ENCODE peak calls at places on chromosomes 12 and 14, in nine cellular contexts. T is glutamatergic neuron, E is mucosa of descending colon, Y is cardiac fibroblast, N is choroid plexus epithelial cell, H is breast epithelium, Q is WERI-Rb-1, S is mesothelial cell of epicardium, W is heart left ventricle. V is an unnamed sample.

GRCh38 chr12:128621304-128621703 is 202.5 kb downstream of the SLC15A4 start:
- DNase-seq in W (no peak), T (no peak), Y (no peak), S (no peak), H (no peak), Q (no peak), E (no peak), N (no peak), V (no peak)

GRCh38 chr12:125573293-125573692 is 508.1 kb downstream of the AACS start:
- DNase-seq in Q (no peak), T (no peak), S (no peak), N (no peak), W (no peak), Y (no peak), E (no peak), H (no peak), V (no peak)

GRCh38 chr12:56086096-56086495 is 6.1 kb downstream of the ERBB3 start:
- DNase-seq in S (no peak), T (no peak), N (no peak), H (peak), Y (no peak), Q (peak), W (no peak), E (no peak), V (no peak)

GRCh38 chr12:122423258-122424165 is 1.0 kb upstream of the CLIP1 start:
- DNase-seq in Q (peak), W (no peak), E (peak), T (peak), N (peak), Y (peak), H (no peak), S (no peak), V (peak)

GRCh38 chr14:68627050-68627867 is 165.6 kb downstream of the ZFP36L1 start:
- DNase-seq in T (no peak), N (no peak), Y (peak), Q (no peak), H (no peak), W (peak), S (no peak), E (no peak), V (no peak)

GRCh38 chr14:101113835-101114725 is 210.6 kb upstream of the RTL1 start:
- DNase-seq in Q (no peak), N (no peak), S (no peak), W (no peak), H (no peak), Y (no peak), T (no peak), E (no peak), V (no peak)

GRCh38 chr12:107377596-107378385 is 284.4 kb upstream of the CRY1 start:
- DNase-seq in T (no peak), H (no peak), Y (no peak), Q (no peak), E (no peak), W (no peak), N (no peak), S (no peak), V (no peak)

GRCh38 chr12:121536058-121536928 is 44.5 kb downstream of the KDM2B start:
- DNase-seq in W (peak), N (peak), T (peak), S (peak), H (no peak), Y (peak), E (peak), Q (peak), V (peak)

GRCh38 chr12:43836455-43836989 is 641 bp downstream of the TMEM117 start:
- DNase-seq in T (no peak), Y (peak), E (no peak), S (no peak), N (peak), H (no peak), Q (no peak), W (no peak), V (no peak)

GRCh38 chr12:16531623-16532022 is 74.3 kb downstream of the LMO3 start:
- DNase-seq in S (no peak), Y (no peak), Q (no peak), N (no peak), T (no peak), W (no peak), H (peak), E (no peak), V (no peak)

GRCh38 chr12:131281016-131281415 is 327.3 kb downstream of the ADGRD1 start:
- DNase-seq in E (peak), H (no peak), T (no peak), Q (no peak), S (no peak), Y (no peak), N (no peak), W (no peak), V (no peak)

GRCh38 chr14:100019156-100019882 is 45.9 kb upstream of the EVL start:
- DNase-seq in Y (peak), W (no peak), S (no peak), T (peak), N (peak), E (no peak), H (no peak), Q (peak), V (peak)

GRCh38 chr12:55930771-55931316 is at the start of gene DGKA:
- DNase-seq in E (peak), N (peak), S (no peak), W (no peak), T (no peak), Y (peak), H (no peak), Q (peak), V (peak)

GRCh38 chr14:81396108-81396507 is 4.0 kb downstream of the STON2 start:
- DNase-seq in Q (no peak), N (no peak), Y (peak), H (no peak), T (no peak), W (no peak), E (no peak), S (no peak), V (no peak)

GRCh38 chr14:27386391-27386790 is 788.6 kb upstream of the NOVA1 start:
- DNase-seq in N (no peak), H (no peak), Q (no peak), T (no peak), Y (no peak), S (no peak), E (no peak), W (no peak), V (no peak)

GRCh38 chr12:50764116-50764860 is 387 bp downstream of the ATF1 start:
- DNase-seq in W (peak), Q (peak), H (no peak), T (peak), N (peak), S (peak), E (peak), Y (peak), V (peak)

GRCh38 chr12:132576701-132577100 is 33.7 kb downstream of the LRCOL1 start:
- DNase-seq in S (no peak), Y (no peak), H (no peak), Q (no peak), T (no peak), N (no peak), W (no peak), E (no peak), V (no peak)

GRCh38 chr12:116141110-116141832 is 136.2 kb downstream of the MED13L start:
- DNase-seq in N (peak), E (no peak), Q (no peak), T (no peak), W (no peak), S (no peak), Y (no peak), H (no peak), V (no peak)
- TF ChIP-seq CTCF in N (peak), E (no peak), Q (no peak), T (no peak), W (peak), S (no peak), Y (no peak), H (no peak), V (no peak)

DNA sequence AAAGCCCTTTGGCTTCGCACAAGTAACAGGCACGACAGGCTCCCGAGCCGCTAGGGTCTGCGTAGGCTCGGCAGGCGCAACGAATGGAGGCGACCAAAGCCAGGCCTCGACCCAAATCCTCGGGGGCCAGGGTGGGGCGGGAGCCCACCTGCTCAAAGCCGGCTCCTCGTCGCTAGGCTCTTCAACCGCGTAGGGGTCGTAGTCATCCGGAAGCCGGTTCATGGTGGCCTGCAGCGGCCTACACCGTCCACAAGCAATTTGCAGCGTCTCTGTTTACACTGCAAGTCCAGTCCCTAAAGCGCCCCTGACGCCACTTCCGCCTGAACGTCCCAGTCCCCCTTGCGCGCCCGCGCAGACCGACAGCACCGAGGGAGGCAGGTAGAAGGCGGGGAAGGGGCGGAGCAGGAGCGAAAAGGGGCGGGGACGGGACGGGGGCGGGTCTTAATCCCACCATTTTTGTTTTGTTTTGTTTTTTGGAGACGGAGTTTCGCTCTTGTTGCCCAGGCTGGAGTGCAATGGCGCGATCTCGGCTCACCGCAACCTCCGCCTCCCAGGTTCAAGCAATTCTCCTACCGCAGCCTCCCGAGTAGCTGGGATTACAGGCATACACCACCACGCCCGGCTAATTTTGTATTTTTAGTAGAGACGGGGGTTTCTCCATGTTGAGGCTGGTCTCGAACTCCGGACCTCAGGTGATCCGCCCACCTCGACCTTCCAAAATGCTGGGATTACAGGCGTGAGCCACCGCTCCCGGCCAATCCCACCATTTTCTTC is at the start of gene EAPP:
- DNase-seq in Y (peak), S (peak), H (peak), Q (peak), N (peak), E (peak), T (peak), W (peak), V (peak)
- TF ChIP-seq CTCF in Y (no peak), S (no peak), H (no peak), Q (no peak), N (no peak), E (no peak), T (no peak), W (peak), V (no peak)

DNA sequence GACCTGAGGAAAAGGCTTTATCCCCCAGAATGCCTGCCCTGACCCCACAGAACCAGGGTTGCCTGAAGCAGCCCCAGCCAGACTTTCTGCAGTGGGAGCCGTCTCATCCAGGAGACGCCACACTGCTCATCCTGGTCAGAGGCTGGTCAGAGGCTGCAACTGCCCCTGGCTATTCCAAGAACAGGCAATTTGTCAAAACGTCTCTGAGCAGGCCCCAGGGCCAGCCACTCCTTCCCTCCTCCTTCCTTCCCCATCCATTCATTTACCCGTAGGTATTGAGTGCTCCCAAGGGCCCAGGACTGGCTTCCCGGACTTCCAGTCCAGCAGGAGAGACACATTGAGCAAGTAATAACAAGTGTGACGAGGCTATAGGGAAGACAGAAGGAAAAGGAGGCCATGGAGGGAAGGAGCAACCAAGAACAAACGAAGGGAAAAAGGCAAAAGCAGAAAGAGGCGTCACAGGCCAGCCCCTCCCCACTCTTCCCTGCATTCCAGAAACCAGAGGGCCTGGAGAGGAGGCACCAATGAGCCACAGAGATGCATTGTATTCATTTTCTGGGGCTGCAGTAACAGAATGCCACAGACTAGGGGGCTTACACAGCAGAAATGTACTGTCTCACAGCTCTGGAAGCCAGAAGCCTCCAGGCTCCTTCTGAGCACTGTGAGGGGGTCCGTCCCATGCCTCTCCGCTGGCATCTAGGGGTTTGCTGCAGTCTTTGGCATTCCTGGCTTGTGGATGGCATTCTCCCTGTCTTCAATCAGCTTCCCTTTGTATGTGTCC is 21.0 kb upstream of the CD9 start:
- DNase-seq in Y (peak), T (no peak), H (no peak), S (no peak), N (peak), W (no peak), E (no peak), Q (no peak), V (peak)
- TF ChIP-seq CTCF in Y (peak), T (no peak), H (no peak), S (no peak), N (peak), W (no peak), E (no peak), Q (no peak), V (peak)

DNA sequence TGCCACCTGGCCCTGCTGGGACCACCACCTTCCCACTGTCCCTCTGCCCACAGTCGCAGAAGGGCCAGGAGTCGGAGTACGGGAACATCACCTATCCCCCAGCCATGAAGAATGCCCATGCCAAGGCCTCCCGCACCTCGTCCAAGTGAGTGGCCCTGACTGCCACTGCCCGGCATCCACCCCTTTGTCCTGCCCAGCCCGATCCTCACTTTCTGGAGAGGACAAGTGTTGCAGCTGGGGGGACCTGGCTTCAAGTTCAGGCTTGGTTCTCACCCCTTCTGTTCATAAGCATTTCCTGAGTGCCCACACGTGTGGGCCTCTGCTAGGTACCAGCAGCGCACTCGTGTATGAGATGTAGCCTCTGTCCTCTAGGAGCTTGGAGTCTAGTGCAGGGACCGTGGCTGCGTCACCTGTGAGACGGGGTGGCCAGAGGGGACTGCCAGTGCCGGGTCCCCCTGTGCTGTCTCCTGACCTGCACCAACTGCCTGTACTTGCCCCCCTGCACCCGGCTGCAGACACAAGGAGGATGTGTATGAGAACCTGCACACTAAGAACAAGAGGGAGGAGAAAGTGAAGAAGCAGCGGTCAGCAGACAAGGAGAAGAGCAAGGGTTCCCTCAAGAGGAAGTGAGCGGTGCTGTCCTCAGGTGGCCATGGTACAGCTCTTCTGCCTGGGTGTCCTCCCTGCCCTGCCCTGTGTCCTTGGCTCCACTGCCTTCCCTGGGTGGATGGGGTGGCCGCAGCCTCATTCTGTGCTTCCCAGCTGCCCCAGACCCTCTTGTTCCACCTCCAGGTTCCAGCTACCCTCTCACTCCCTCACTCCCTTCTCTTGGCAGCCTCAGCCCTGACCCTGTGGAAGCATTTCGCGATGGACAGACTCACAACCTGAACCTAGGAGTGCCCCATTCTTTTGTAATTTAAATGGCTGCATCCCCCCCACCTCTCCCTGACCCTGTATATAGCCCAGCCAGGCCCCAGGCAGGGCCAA is 9.4 kb downstream of the PTPN6 start:
- DNase-seq in E (peak), Q (no peak), W (no peak), T (no peak), Y (peak), H (no peak), S (no peak), N (peak), V (no peak)
- TF ChIP-seq CTCF in E (no peak), Q (peak), W (no peak), T (no peak), Y (no peak), H (no peak), S (no peak), N (peak), V (no peak)

DNA sequence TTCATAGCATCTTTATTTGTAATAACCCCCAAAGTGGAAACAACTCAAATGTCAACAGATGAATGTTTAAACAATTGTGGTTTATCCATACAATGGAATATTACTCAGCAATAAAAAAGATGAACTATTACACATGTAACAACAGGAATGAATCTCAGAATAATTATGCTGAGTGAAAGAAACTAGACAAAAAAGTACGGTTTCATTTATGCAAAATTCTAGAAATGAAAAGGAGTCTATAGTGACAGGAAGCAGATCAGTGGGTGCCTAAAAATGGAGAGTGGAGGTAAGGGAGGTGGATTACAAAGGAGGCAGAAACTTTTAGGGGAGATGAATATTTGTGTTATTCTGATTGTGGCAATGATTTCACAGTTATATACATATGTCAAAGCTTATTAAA is 4.8 kb downstream of the PRKCH start:
- DNase-seq in S (no peak), H (no peak), W (no peak), E (no peak), N (no peak), Q (no peak), T (no peak), Y (no peak), V (no peak)
- TF ChIP-seq CTCF in S (no peak), H (no peak), W (no peak), E (no peak), N (no peak), Q (no peak), T (no peak), Y (no peak), V (no peak)

DNA sequence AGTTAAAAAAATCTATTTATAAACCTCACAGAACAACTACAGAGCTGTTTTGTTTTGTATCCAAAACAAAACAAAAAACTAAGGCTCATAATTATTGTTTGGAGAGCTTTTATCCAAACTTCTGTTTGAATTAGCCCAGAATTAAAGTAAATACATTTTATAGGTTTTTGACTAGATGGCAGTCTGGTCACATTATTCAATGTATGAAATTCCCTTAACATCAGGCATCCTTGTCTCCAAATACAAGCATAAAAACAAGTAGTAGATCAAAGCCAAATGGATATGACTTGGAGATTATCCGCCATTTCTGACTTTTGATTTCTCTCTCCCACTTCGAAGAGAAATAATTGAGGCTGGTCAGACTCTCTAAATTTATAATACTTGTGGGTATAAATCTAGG is 63.5 kb downstream of the SLC38A1 start:
- DNase-seq in Q (no peak), H (no peak), W (no peak), E (no peak), S (no peak), T (no peak), N (peak), Y (peak), V (no peak)
- TF ChIP-seq CTCF in Q (no peak), H (no peak), W (no peak), E (no peak), S (no peak), T (no peak), N (no peak), Y (no peak), V (no peak)

GRCh38 chr14:40252817-40253447 is 820.7 kb upstream of the FBXO33 start:
- DNase-seq in Q (no peak), W (no peak), H (no peak), Y (no peak), T (no peak), E (no peak), N (no peak), S (no peak), V (no peak)
- TF ChIP-seq CTCF in Q (no peak), W (no peak), H (no peak), Y (no peak), T (no peak), E (no peak), N (no peak), S (no peak), V (no peak)

GRCh38 chr14:37343307-37344094 is 145.8 kb downstream of the MIPOL1 start:
- DNase-seq in Y (no peak), Q (no peak), S (no peak), E (no peak), N (peak), W (no peak), T (no peak), H (no peak), V (no peak)

GRCh38 chr14:37340353-37340752 is 142.6 kb downstream of the MIPOL1 start:
- DNase-seq in Q (no peak), H (no peak), Y (no peak), S (no peak), T (no peak), E (no peak), N (no peak), W (no peak), V (no peak)
- TF ChIP-seq CTCF in Q (peak), H (no peak), Y (peak), S (no peak), T (no peak), E (no peak), N (peak), W (no peak), V (no peak)

DNA sequence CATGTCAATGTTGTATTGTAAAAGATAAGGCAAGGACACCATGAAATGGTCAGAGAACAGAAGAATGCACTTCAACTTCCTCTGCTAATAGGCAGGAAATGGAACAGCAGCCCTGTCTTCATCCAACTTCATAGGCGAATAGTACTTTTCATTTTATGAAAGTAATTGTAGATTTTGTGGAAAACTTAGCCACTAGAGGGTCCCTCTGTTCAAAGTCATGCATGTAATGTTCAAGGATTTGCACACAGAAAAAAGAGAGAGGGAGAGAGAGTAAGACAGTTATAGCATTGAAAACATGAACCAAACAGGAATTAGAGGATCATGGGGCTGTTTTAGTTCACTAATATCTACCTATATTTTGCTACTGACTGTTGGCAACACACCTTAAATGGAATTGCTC is 172.2 kb downstream of the FLRT2 start:
- DNase-seq in H (no peak), W (no peak), Q (no peak), N (peak), Y (no peak), T (no peak), E (no peak), S (no peak), V (no peak)
- TF ChIP-seq CTCF in H (no peak), W (no peak), Q (no peak), N (no peak), Y (no peak), T (no peak), E (no peak), S (no peak), V (no peak)

GRCh38 chr14:90293766-90294471 is 37.6 kb downstream of the PSMC1 start:
- DNase-seq in H (no peak), Q (no peak), T (no peak), S (no peak), Y (no peak), N (no peak), E (no peak), W (no peak), V (no peak)
- TF ChIP-seq CTCF in H (no peak), Q (no peak), T (no peak), S (no peak), Y (no peak), N (no peak), E (no peak), W (no peak), V (no peak)